ENCODE peak calls at places on chromosomes 12 and 14, in nine cellular contexts. V is activated T-helper 1 cell treated with Interleukin-2 at 50 U/mL for 16 hours, P is GM06990, N is GDM1, X is AG20443, W is HTR-8/SVneo, U is germinal center, A is foreskin fibroblast, J is heart right ventricle. T is an unnamed sample.

GRCh38 chr12:113403435-113404415 is at the start of gene SDS:
- DNase-seq in V (no peak), P (no peak), N (peak; percentile 74), X (peak; percentile 47), W (no peak), U (no peak), A (no peak), J (peak; percentile 73), T (no peak)

GRCh38 chr14:94395900-94396574 is 7.6 kb upstream of the SERPINA1 start:
- DNase-seq in V (no peak), P (no peak), N (no peak), X (no peak), W (no peak), U (no peak), A (no peak), J (no peak), T (no peak)

GRCh38 chr12:94676922-94677321 is 26.6 kb upstream of the TMCC3 start:
- DNase-seq in V (no peak), P (no peak), N (no peak), X (no peak), W (no peak), U (no peak), A (no peak), J (no peak), T (no peak)

GRCh38 chr14:94423465-94424056 is 29.0 kb downstream of the SERPINA11 start:
- DNase-seq in V (no peak), P (peak; percentile 10), N (peak; percentile 34), X (peak; percentile 77), W (peak; percentile 67), U (peak; percentile 76), A (peak; percentile 81), J (peak; percentile 55), T (peak; percentile 42)

GRCh38 chr12:53208435-53208834 is 1.4 kb upstream of the ITGB7 start:
- DNase-seq in V (no peak), P (no peak), N (no peak), X (no peak), W (no peak), U (no peak), A (no peak), J (no peak), T (no peak)

GRCh38 chr12:3164454-3165310 is 87.5 kb downstream of the TSPAN9 start:
- DNase-seq in V (no peak), P (no peak), N (no peak), X (no peak), W (peak; percentile 32), U (no peak), A (no peak), J (no peak), T (no peak)

GRCh38 chr14:32073537-32074189 is 3.4 kb upstream of the ARHGAP5 start:
- DNase-seq in V (no peak), P (peak; percentile 35), N (peak; percentile 45), X (peak; percentile 58), W (peak; percentile 73), U (peak; percentile 74), A (peak; percentile 89), J (peak; percentile 73), T (peak; percentile 75)

GRCh38 chr12:120376416-120376815 is 7.5 kb upstream of the MSI1 start:
- DNase-seq in V (no peak), P (no peak), N (no peak), X (no peak), W (no peak), U (no peak), A (no peak), J (no peak), T (no peak)

GRCh38 chr14:30791522-30792351 is 82.6 kb upstream of the COCH start:
- DNase-seq in V (no peak), P (no peak), N (no peak), X (no peak), W (no peak), U (no peak), A (no peak), J (no peak), T (no peak)

GRCh38 chr14:61493239-61493638 is 171.9 kb downstream of the PRKCH start:
- DNase-seq in V (no peak), P (no peak), N (no peak), X (peak; percentile 85), W (peak; percentile 98), U (no peak), A (peak; percentile 94), J (no peak), T (peak; percentile 87)

GRCh38 chr12:79547044-79547734 is 143.6 kb downstream of the PAWR start:
- DNase-seq in V (no peak), P (no peak), N (no peak), X (peak; percentile 73), W (peak; percentile 57), U (no peak), A (peak; percentile 29), J (no peak), T (no peak)

GRCh38 chr14:104795781-104796681 is 483 bp upstream of the AKT1 start:
- DNase-seq in V (peak; percentile 55), P (peak; percentile 67), N (peak; percentile 42), X (peak; percentile 94), W (peak; percentile 57), U (peak; percentile 86), A (peak; percentile 82), J (peak; percentile 50), T (no peak)

GRCh38 chr12:28021704-28022103 is 49.2 kb upstream of the PTHLH start:
- DNase-seq in V (no peak), P (no peak), N (no peak), X (no peak), W (no peak), U (no peak), A (no peak), J (no peak), T (no peak)

GRCh38 chr12:109606261-109607028 is 32.9 kb downstream of the MVK start:
- DNase-seq in V (no peak), P (no peak), N (no peak), X (no peak), W (no peak), U (no peak), A (peak; percentile 25), J (peak; percentile 41), T (no peak)

GRCh38 chr12:26971963-26972362 is 33.7 kb downstream of the FGFR1OP2 start:
- DNase-seq in V (peak; percentile 13), P (peak; percentile 46), N (no peak), X (no peak), W (no peak), U (peak; percentile 29), A (no peak), J (no peak), T (no peak)

GRCh38 chr14:67396381-67396965 is 15.5 kb downstream of the PLEK2 start:
- DNase-seq in V (no peak), P (no peak), N (no peak), X (peak; percentile 69), W (peak; percentile 92), U (no peak), A (peak; percentile 36), J (no peak), T (no peak)

GRCh38 chr14:68786491-68787234 is 6.2 kb downstream of the ZFP36L1 start:
- DNase-seq in V (no peak), P (no peak), N (no peak), X (no peak), W (no peak), U (peak; percentile 33), A (peak; percentile 86), J (no peak), T (peak; percentile 64)

GRCh38 chr12:50642035-50642451 is 121.9 kb upstream of the ATF1 start:
- DNase-seq in V (no peak), P (no peak), N (no peak), X (no peak), W (peak; percentile 30), U (no peak), A (peak; percentile 56), J (no peak), T (peak; percentile 33)

GRCh38 chr14:29757188-29757680 is 170.4 kb downstream of the PRKD1 start:
- DNase-seq in V (no peak), P (no peak), N (no peak), X (no peak), W (no peak), U (no peak), A (no peak), J (no peak), T (no peak)

GRCh38 chr14:100591453-100592371 is 4.5 kb upstream of the BEGAIN start:
- DNase-seq in V (no peak), P (no peak), N (no peak), X (no peak), W (no peak), U (no peak), A (no peak), J (no peak), T (no peak)

GRCh38 chr12:1590083-1590979 is 4.0 kb downstream of the FBXL14 start:
- DNase-seq in V (no peak), P (no peak), N (no peak), X (peak; percentile 62), W (no peak), U (no peak), A (peak; percentile 64), J (peak; percentile 25), T (no peak)

GRCh38 chr12:12992418-12993175 is 7.5 kb downstream of the HEBP1 start:
- DNase-seq in V (no peak), P (no peak), N (peak; percentile 10), X (peak; percentile 70), W (peak; percentile 32), U (no peak), A (peak; percentile 95), J (peak; percentile 13), T (peak; percentile 91)

GRCh38 chr12:6958609-6959375 is 7.6 kb downstream of the PTPN6 start:
- DNase-seq in V (peak; percentile 58), P (peak; percentile 85), N (peak; percentile 45), X (no peak), W (no peak), U (peak; percentile 69), A (no peak), J (peak; percentile 56), T (no peak)

GRCh38 chr12:51371295-51371953 is 19.8 kb downstream of the GALNT6 start:
- DNase-seq in V (no peak), P (no peak), N (no peak), X (peak; percentile 96), W (peak; percentile 92), U (no peak), A (peak; percentile 99), J (peak; percentile 30), T (peak; percentile 96)

GRCh38 chr12:41234672-41235071 is 46.6 kb downstream of the PDZRN4 start:
- DNase-seq in V (no peak), P (no peak), N (no peak), X (no peak), W (no peak), U (no peak), A (no peak), J (no peak), T (no peak)

GRCh38 chr12:102702447-102703114 is 214.5 kb downstream of the PAH start:
- DNase-seq in V (no peak), P (no peak), N (no peak), X (peak; percentile 77), W (peak; percentile 13), U (peak; percentile 53), A (peak; percentile 62), J (peak; percentile 23), T (peak; percentile 57)

GRCh38 chr12:69204191-69204590 is 35.2 kb upstream of the CPSF6 start:
- DNase-seq in V (no peak), P (no peak), N (no peak), X (no peak), W (no peak), U (no peak), A (no peak), J (no peak), T (no peak)

GRCh38 chr12:42450248-42450647 is 124.3 kb downstream of the PPHLN1 start:
- DNase-seq in V (no peak), P (no peak), N (no peak), X (peak; percentile 20), W (no peak), U (no peak), A (peak; percentile 60), J (no peak), T (no peak)

GRCh38 chr14:21258194-21258888 is 10.9 kb downstream of the HNRNPC start:
- DNase-seq in V (no peak), P (no peak), N (no peak), X (no peak), W (no peak), U (no peak), A (no peak), J (no peak), T (no peak)

GRCh38 chr12:108798551-108799221 is 58.7 kb downstream of the SSH1 start:
- DNase-seq in V (no peak), P (no peak), N (no peak), X (no peak), W (no peak), U (no peak), A (peak; percentile 79), J (no peak), T (no peak)

GRCh38 chr14:94542111-94542810 is 19.0 kb upstream of the SERPINA4 start:
- DNase-seq in V (no peak), P (no peak), N (no peak), X (peak; percentile 47), W (peak; percentile 56), U (no peak), A (peak; percentile 24), J (no peak), T (no peak)